ENCODE peak calls at places on chromosomes 16 and 17, in eight cellular contexts. F is breast epithelium, Y is pancreas, X is fibroblast of mammary gland, J is GM12865, D is fibroblast of the aortic adventitia, V is GM06990, Q is foreskin fibroblast. I is an unnamed sample.

GRCh38 chr16:71288570-71288889 is 672 bp downstream of the CMTR2 start:
- DNase-seq in F (no peak), Y (no peak), X (peak; percentile 12), J (peak; percentile 19), D (no peak), V (peak; percentile 6), Q (no peak), I (no peak)

GRCh38 chr17:49882434-49882833 is 34.6 kb upstream of the TAC4 start:
- DNase-seq in F (no peak), Y (no peak), X (no peak), J (no peak), D (no peak), V (no peak), Q (no peak), I (no peak)

GRCh38 chr16:88468289-88469129 is 15.4 kb downstream of the ZFPM1 start:
- DNase-seq in F (no peak), Y (no peak), X (peak; percentile 31), J (peak; percentile 24), D (peak; percentile 46), V (no peak), Q (peak; percentile 21), I (no peak)

GRCh38 chr17:36066365-36066945 is 2.4 kb downstream of the CCL18 start:
- DNase-seq in F (no peak), Y (no peak), X (no peak), J (no peak), D (no peak), V (no peak), Q (no peak), I (no peak)

GRCh38 chr16:9845661-9846361 is 336.4 kb downstream of the GRIN2A start:
- DNase-seq in F (no peak), Y (no peak), X (peak; percentile 78), J (no peak), D (peak; percentile 62), V (no peak), Q (peak; percentile 72), I (no peak)

GRCh38 chr17:49515196-49515770 is 20.2 kb downstream of the NGFR start:
- DNase-seq in F (peak; percentile 96), Y (peak; percentile 86), X (peak; percentile 99), J (peak; percentile 95), D (peak; percentile 99), V (peak; percentile 67), Q (peak; percentile 97), I (peak; percentile 83)

GRCh38 chr16:10835281-10835931 is 16.8 kb upstream of the TVP23A start:
- DNase-seq in F (no peak), Y (no peak), X (no peak), J (peak; percentile 88), D (no peak), V (peak; percentile 65), Q (no peak), I (no peak)

GRCh38 chr16:88298882-88299745 is 83.6 kb upstream of the ZNF469 start:
- DNase-seq in F (no peak), Y (no peak), X (peak; percentile 75), J (no peak), D (peak; percentile 28), V (no peak), Q (peak; percentile 27), I (no peak)

GRCh38 chr17:28182559-28182958 is 136.4 kb upstream of the TMEM97 start:
- DNase-seq in F (no peak), Y (no peak), X (no peak), J (no peak), D (no peak), V (no peak), Q (no peak), I (no peak)

GRCh38 chr16:68592466-68593337 is 52.4 kb upstream of the CDH3 start:
- DNase-seq in F (no peak), Y (no peak), X (peak; percentile 12), J (peak; percentile 14), D (no peak), V (no peak), Q (no peak), I (no peak)

GRCh38 chr16:57624044-57624688 is 4.3 kb upstream of the ADGRG1 start:
- DNase-seq in F (no peak), Y (no peak), X (no peak), J (no peak), D (peak; percentile 41), V (no peak), Q (no peak), I (no peak)

GRCh38 chr17:56598471-56598870 is 5.0 kb downstream of the NOG start:
- DNase-seq in F (no peak), Y (no peak), X (peak; percentile 5), J (no peak), D (no peak), V (no peak), Q (no peak), I (no peak)

GRCh38 chr16:77041468-77041867 is 149.5 kb upstream of the MON1B start:
- DNase-seq in F (no peak), Y (no peak), X (no peak), J (no peak), D (no peak), V (no peak), Q (no peak), I (no peak)

GRCh38 chr16:12420661-12421209 is 383.0 kb downstream of the CPPED1 start:
- DNase-seq in F (no peak), Y (no peak), X (no peak), J (no peak), D (no peak), V (no peak), Q (no peak), I (no peak)

GRCh38 chr16:3166505-3166886 is 21.5 kb upstream of the OR1F1 start:
- DNase-seq in F (no peak), Y (no peak), X (no peak), J (no peak), D (no peak), V (no peak), Q (no peak), I (no peak)

GRCh38 chr16:3164121-3164991 is 23.6 kb upstream of the OR1F1 start:
- DNase-seq in F (no peak), Y (no peak), X (no peak), J (no peak), D (no peak), V (no peak), Q (no peak), I (no peak)

GRCh38 chr16:3161235-3162018 is 26.6 kb upstream of the OR1F1 start:
- DNase-seq in F (no peak), Y (no peak), X (no peak), J (no peak), D (no peak), V (no peak), Q (no peak), I (no peak)

GRCh38 chr16:3168706-3169105 is 19.3 kb upstream of the OR1F1 start:
- DNase-seq in F (no peak), Y (no peak), X (no peak), J (no peak), D (no peak), V (no peak), Q (no peak), I (no peak)

GRCh38 chr16:3165111-3165822 is 22.7 kb upstream of the OR1F1 start:
- DNase-seq in F (no peak), Y (no peak), X (no peak), J (no peak), D (no peak), V (no peak), Q (no peak), I (no peak)
- H3K4me3 ChIP-seq in F (no peak overlapping the region), Y (no peak overlapping the region), X (no peak overlapping the region), J (peak overlapping the region; percentile 11), D (no peak overlapping the region), V (no peak overlapping the region), Q (no peak overlapping the region), I (no peak overlapping the region)

DNA sequence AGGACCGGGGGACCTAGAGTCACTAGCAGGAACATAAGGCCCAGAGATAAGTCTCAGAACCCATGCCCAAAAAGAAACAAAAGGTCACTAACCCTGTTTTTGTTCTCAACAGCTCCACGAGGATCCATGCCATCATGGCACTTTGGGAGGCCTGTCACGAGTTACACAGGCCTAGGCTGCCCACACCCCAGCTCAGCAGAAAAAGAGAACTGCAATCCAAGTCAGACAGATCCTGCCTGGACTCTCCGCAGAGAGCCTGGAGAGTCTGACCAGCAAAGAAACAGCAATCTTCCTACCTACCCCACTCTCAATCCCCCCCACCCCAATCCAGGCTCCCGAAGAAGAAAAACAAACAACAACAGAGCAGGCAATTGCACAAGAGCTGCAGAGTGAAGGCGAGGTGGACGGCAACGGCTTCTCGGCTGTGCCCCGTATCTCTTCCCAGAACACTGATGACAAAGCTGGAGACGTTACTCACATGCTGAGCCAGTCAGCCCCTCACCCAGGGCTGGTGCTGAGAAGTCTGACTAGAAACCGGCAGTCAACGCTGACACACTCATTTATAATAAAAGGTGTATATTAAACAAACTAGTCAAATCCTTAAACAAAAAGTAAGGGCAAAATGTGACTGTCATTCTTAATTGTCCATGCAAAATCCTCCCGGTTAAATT is 89.4 kb downstream of the SMG6 start:
- DNase-seq in F (no peak), Y (no peak), X (peak; percentile 95), J (no peak), D (peak; percentile 92), V (no peak), Q (peak; percentile 93), I (no peak)
- H3K4me3 ChIP-seq in F (no peak overlapping the region), Y (no peak overlapping the region), X (peak overlapping the region; percentile 43), J (peak overlapping the region; percentile 81), D (peak overlapping the region; percentile 51), V (no peak overlapping the region), Q (peak overlapping the region; percentile 32), I (no peak overlapping the region)

GRCh38 chr17:78474631-78475146 is 96.2 kb downstream of the PGS1 start:
- DNase-seq in F (no peak), Y (no peak), X (no peak), J (peak; percentile 94), D (no peak), V (peak; percentile 78), Q (no peak), I (no peak)

GRCh38 chr17:78475211-78475610 is 96.8 kb downstream of the PGS1 start:
- DNase-seq in F (no peak), Y (no peak), X (no peak), J (no peak), D (no peak), V (peak; percentile 37), Q (no peak), I (no peak)

GRCh38 chr17:78477913-78478756 is 99.1 kb downstream of the DNAH17 start:
- DNase-seq in F (no peak), Y (no peak), X (no peak), J (no peak), D (no peak), V (no peak), Q (no peak), I (no peak)

GRCh38 chr17:78476973-78477372 is 98.5 kb downstream of the PGS1 start:
- DNase-seq in F (no peak), Y (no peak), X (no peak), J (no peak), D (no peak), V (no peak), Q (no peak), I (no peak)

DNA sequence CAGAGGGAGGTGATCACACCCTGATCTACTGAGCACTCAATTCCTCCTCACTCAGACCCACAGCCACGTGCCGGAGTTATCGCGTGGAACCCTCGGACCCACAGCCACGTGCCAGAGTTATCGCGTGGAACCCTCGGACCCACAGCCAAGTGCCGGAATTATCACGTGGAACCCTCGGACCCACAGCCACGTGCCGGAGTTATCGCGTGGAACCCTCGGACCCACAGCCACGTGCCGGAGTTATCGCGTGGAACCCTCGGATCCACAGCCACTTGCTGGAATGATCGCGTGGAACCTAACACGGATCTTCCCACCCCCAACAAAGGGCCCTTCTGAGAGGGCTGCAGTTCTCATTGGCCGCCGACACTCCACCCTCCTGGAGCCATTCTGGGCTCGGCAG is 97.7 kb downstream of the PGS1 start:
- DNase-seq in F (no peak), Y (no peak), X (no peak), J (no peak), D (no peak), V (no peak), Q (no peak), I (no peak)
- H3K4me3 ChIP-seq in F (no peak overlapping the region), Y (no peak overlapping the region), X (no peak overlapping the region), J (no peak overlapping the region), D (no peak overlapping the region), V (no peak overlapping the region), Q (no peak overlapping the region), I (no peak overlapping the region)

GRCh38 chr16:58814348-58814801 is 80.3 kb upstream of the GOT2 start:
- DNase-seq in F (no peak), Y (peak; percentile 36), X (peak; percentile 29), J (peak; percentile 47), D (peak; percentile 54), V (peak; percentile 22), Q (peak; percentile 21), I (peak; percentile 35)
- H3K4me3 ChIP-seq in F (peak overlapping the region; percentile 14), Y (no peak overlapping the region), X (no peak overlapping the region), J (no peak overlapping the region), D (peak overlapping the region; percentile 46), V (no peak overlapping the region), Q (peak overlapping the region; percentile 43), I (no peak overlapping the region)

I was measured in prostate gland.